ENCODE peak calls at places on chromosome 5, in four cellular contexts. M is EL, Q is kidney, F is LHCN-M2. X is an unnamed sample.

GRCh38 chr5:139287890-139288635 is 5.5 kb upstream of the MATR3 start:
- DNase-seq in M (no peak), Q (no peak), F (no peak), X (no peak)

GRCh38 chr5:143066556-143067281 is 296.5 kb downstream of the ARHGAP26 start:
- DNase-seq in M (no peak), Q (no peak), F (peak), X (no peak)

GRCh38 chr5:128426090-128426534 is 111.9 kb downstream of the FBN2 start:
- DNase-seq in M (no peak), Q (no peak), F (peak), X (no peak)

GRCh38 chr5:112063878-112064615 is 307.1 kb upstream of the NREP start:
- DNase-seq in M (no peak), Q (no peak), F (no peak), X (no peak)

GRCh38 chr5:17282283-17283120 is 65.1 kb downstream of the BASP1 start:
- DNase-seq in M (no peak), Q (no peak), F (no peak), X (no peak)

GRCh38 chr5:124906339-124907097 is 160.1 kb upstream of the ZNF608 start:
- DNase-seq in M (peak), Q (peak), F (peak), X (peak)

GRCh38 chr5:137888875-137889759 is at the start of gene PKD2L2:
- DNase-seq in M (peak), Q (peak), F (no peak), X (peak)

GRCh38 chr5:132669455-132669820 is 4.4 kb upstream of the IL4 start:
- DNase-seq in M (no peak), Q (no peak), F (no peak), X (no peak)

GRCh38 chr5:129112295-129112694 is 17.7 kb downstream of the ISOC1 start:
- DNase-seq in M (no peak), Q (no peak), F (no peak), X (no peak)